ENCODE peak calls at places on chromosomes 3 and 15, in four cellular contexts. One of them, this sample, is unnamed.

GRCh38 chr3:12170207-12170606 is 11.5 kb upstream of the TIMP4 start:
- DNase-seq in heart right ventricle: no peak
- DNase-seq in esophagus squamous epithelium: no peak
- DNase-seq in cardiac muscle cell: peak
- DNase-seq in this sample: no peak

GRCh38 chr15:66293419-66294156 is at the start of gene DIS3L:
- DNase-seq in heart right ventricle: peak
- DNase-seq in cardiac muscle cell: peak
- DNase-seq in esophagus squamous epithelium: no peak
- DNase-seq in this sample: peak

GRCh38 chr3:125163739-125164601 is 48.6 kb downstream of the SLC12A8 start:
- DNase-seq in heart right ventricle: no peak
- DNase-seq in esophagus squamous epithelium: no peak
- DNase-seq in cardiac muscle cell: peak
- DNase-seq in this sample: no peak

GRCh38 chr15:63234479-63234878 is 42.9 kb upstream of the APH1B start:
- DNase-seq in heart right ventricle: peak
- DNase-seq in esophagus squamous epithelium: no peak
- DNase-seq in cardiac muscle cell: peak
- DNase-seq in this sample: no peak

GRCh38 chr3:184738982-184739381 is 27.1 kb upstream of the MAGEF1 start:
- DNase-seq in cardiac muscle cell: no peak
- DNase-seq in esophagus squamous epithelium: no peak
- DNase-seq in heart right ventricle: no peak
- DNase-seq in this sample: no peak

GRCh38 chr15:101024111-101024695 is 105.0 kb downstream of the LRRK1 start:
- DNase-seq in cardiac muscle cell: peak
- DNase-seq in esophagus squamous epithelium: no peak
- DNase-seq in heart right ventricle: no peak
- DNase-seq in this sample: no peak

GRCh38 chr3:58880182-58880581 is 169.6 kb downstream of the CFAP20DC start:
- DNase-seq in heart right ventricle: no peak
- DNase-seq in esophagus squamous epithelium: no peak
- DNase-seq in cardiac muscle cell: no peak
- DNase-seq in this sample: no peak

GRCh38 chr3:47117803-47118364 is 46.0 kb downstream of the SETD2 start:
- DNase-seq in esophagus squamous epithelium: no peak
- DNase-seq in heart right ventricle: no peak
- DNase-seq in cardiac muscle cell: no peak
- DNase-seq in this sample: no peak

GRCh38 chr15:72532991-72533601 is 59.0 kb downstream of the ARIH1 start:
- DNase-seq in heart right ventricle: no peak
- DNase-seq in cardiac muscle cell: peak
- DNase-seq in esophagus squamous epithelium: no peak
- DNase-seq in this sample: no peak

GRCh38 chr3:102200126-102200525 is 234.7 kb upstream of the ZPLD1 start:
- DNase-seq in esophagus squamous epithelium: no peak
- DNase-seq in heart right ventricle: no peak
- DNase-seq in cardiac muscle cell: no peak
- DNase-seq in this sample: no peak

GRCh38 chr15:73051402-73051810 is 857 bp upstream of the NEO1 start:
- DNase-seq in esophagus squamous epithelium: no peak
- DNase-seq in cardiac muscle cell: no peak
- DNase-seq in heart right ventricle: peak
- DNase-seq in this sample: peak

GRCh38 chr3:182855076-182855475 is 61.8 kb downstream of the ATP11B start:
- DNase-seq in cardiac muscle cell: no peak
- DNase-seq in heart right ventricle: no peak
- DNase-seq in esophagus squamous epithelium: no peak
- DNase-seq in this sample: no peak

GRCh38 chr3:89571707-89572106 is 464.3 kb downstream of the EPHA3 start:
- DNase-seq in esophagus squamous epithelium: no peak
- DNase-seq in heart right ventricle: peak
- DNase-seq in cardiac muscle cell: peak
- DNase-seq in this sample: no peak

GRCh38 chr3:135147657-135148056 is 352.6 kb downstream of the EPHB1 start:
- DNase-seq in cardiac muscle cell: no peak
- DNase-seq in esophagus squamous epithelium: no peak
- DNase-seq in heart right ventricle: no peak
- DNase-seq in this sample: no peak

GRCh38 chr15:79994651-79995050 is 23.7 kb upstream of the BCL2A1 start:
- DNase-seq in cardiac muscle cell: no peak
- DNase-seq in heart right ventricle: no peak
- DNase-seq in esophagus squamous epithelium: no peak
- DNase-seq in this sample: no peak

GRCh38 chr3:195701042-195701910 is 19.5 kb upstream of the MUC20 start:
- DNase-seq in esophagus squamous epithelium: no peak
- DNase-seq in cardiac muscle cell: no peak
- DNase-seq in heart right ventricle: no peak
- DNase-seq in this sample: peak

GRCh38 chr3:112013058-112013783 is 14.5 kb downstream of the TAGLN3 start:
- DNase-seq in esophagus squamous epithelium: no peak
- DNase-seq in heart right ventricle: peak
- DNase-seq in cardiac muscle cell: peak
- DNase-seq in this sample: peak

GRCh38 chr3:141326123-141326522 is 42.2 kb upstream of the ZBTB38 start:
- DNase-seq in heart right ventricle: no peak
- DNase-seq in esophagus squamous epithelium: no peak
- DNase-seq in cardiac muscle cell: no peak
- DNase-seq in this sample: no peak

GRCh38 chr15:88894348-88894818 is 961 bp downstream of the HAPLN3 start:
- DNase-seq in heart right ventricle: peak
- DNase-seq in esophagus squamous epithelium: no peak
- DNase-seq in cardiac muscle cell: peak
- DNase-seq in this sample: no peak

GRCh38 chr3:106758459-106758858 is 618.8 kb upstream of the CCDC54 start:
- DNase-seq in cardiac muscle cell: no peak
- DNase-seq in heart right ventricle: no peak
- DNase-seq in esophagus squamous epithelium: no peak
- DNase-seq in this sample: no peak

GRCh38 chr15:62455441-62455921 is 290.4 kb upstream of the C2CD4B start:
- DNase-seq in esophagus squamous epithelium: no peak
- DNase-seq in cardiac muscle cell: no peak
- DNase-seq in heart right ventricle: peak
- DNase-seq in this sample: peak

GRCh38 chr3:129051776-129052400 is 8.7 kb upstream of the GP9 start:
- DNase-seq in cardiac muscle cell: no peak
- DNase-seq in esophagus squamous epithelium: no peak
- DNase-seq in heart right ventricle: peak
- DNase-seq in this sample: no peak

GRCh38 chr15:62594017-62594416 is 428.9 kb upstream of the C2CD4B start:
- DNase-seq in esophagus squamous epithelium: no peak
- DNase-seq in cardiac muscle cell: no peak
- DNase-seq in heart right ventricle: no peak
- DNase-seq in this sample: no peak

GRCh38 chr3:12444582-12445468 is 39.5 kb upstream of the TSEN2 start:
- DNase-seq in esophagus squamous epithelium: no peak
- DNase-seq in cardiac muscle cell: peak
- DNase-seq in heart right ventricle: peak
- DNase-seq in this sample: no peak

GRCh38 chr3:97479740-97480139 is 284.8 kb upstream of the ARL6 start:
- DNase-seq in esophagus squamous epithelium: no peak
- DNase-seq in heart right ventricle: no peak
- DNase-seq in cardiac muscle cell: no peak
- DNase-seq in this sample: no peak

DNA sequence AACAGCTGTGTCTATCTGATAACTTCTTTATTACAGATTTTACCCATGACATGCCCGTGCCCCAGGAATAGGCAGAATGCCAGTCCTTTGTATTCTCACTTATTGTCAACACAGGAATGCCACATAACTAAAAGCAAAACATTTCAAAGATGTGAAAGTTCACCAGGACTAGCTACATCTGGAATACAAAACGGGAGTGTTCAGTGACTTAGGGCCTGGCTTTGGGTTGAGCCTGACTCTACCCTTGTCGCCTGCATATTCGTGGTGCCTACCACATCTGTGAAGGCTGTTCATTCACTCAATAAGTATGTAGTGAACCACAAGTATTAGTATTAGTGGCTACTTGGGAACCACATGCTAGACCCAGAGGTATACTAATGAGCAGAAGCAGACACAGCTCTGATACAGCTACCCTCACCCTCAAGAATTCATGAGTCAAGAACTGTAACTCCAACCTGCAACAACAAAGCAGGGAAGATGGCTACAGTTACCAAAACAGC is 2.8 kb downstream of the TNFSF10 start:
- DNase-seq in heart right ventricle: no peak
- DNase-seq in esophagus squamous epithelium: no peak
- DNase-seq in cardiac muscle cell: peak
- DNase-seq in this sample: no peak
- H3K27ac ChIP-seq in heart right ventricle: peak
- H3K27ac ChIP-seq in esophagus squamous epithelium: peak
- H3K27ac ChIP-seq in cardiac muscle cell: no peak
- H3K27ac ChIP-seq in this sample: no peak

DNA sequence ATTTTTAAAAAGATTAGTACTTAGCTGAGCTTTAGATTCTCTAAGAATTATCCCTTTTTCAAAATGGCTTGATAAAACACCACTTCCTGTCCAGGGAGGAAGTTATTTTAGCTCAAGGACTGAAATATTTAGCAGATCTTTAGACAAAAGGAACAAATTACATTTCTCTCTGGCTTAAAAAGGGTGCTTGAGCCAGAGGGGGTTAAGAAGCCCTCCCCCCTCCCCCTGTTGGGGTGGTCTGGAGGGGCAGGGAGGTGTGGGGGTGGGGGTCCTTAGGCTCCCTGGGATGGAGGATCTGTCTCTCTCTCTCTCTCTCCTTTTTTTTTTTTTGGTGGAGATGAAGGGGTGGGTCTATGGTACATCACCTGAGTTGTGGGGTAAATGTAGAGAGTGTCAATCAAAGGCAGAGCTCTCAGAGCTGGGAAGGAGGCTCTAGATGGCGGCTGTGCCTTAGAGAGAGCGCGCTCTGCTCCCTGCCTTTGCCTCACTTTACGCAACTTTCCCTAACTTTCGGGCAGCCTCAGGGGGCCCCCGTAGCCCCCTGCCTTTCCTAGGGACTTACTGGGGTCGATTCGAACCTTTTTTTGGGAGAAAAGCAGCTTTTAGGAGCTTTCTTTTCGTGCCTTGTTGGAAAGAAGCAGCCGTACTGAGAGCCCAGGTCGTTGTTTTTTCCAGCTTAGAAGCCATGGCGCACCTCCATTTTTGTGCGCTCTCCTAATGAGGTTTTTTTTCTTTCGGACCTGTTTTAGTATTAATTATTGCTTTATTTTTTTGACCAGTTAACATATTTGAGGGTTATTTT is at the start of gene CHD2:
- DNase-seq in heart right ventricle: peak
- DNase-seq in cardiac muscle cell: peak
- DNase-seq in esophagus squamous epithelium: no peak
- DNase-seq in this sample: peak
- TF ChIP-seq CTCF in heart right ventricle: no peak
- TF ChIP-seq CTCF in cardiac muscle cell: no peak
- TF ChIP-seq CTCF in esophagus squamous epithelium: no peak
- TF ChIP-seq CTCF in this sample: no peak

GRCh38 chr3:138686771-138687221 is 78.2 kb downstream of the FAIM start:
- DNase-seq in heart right ventricle: no peak
- DNase-seq in esophagus squamous epithelium: no peak
- DNase-seq in cardiac muscle cell: peak
- DNase-seq in this sample: no peak
- H3K27ac ChIP-seq in heart right ventricle: no peak
- H3K27ac ChIP-seq in esophagus squamous epithelium: no peak
- H3K27ac ChIP-seq in cardiac muscle cell: peak
- H3K27ac ChIP-seq in this sample: no peak

GRCh38 chr15:92952451-92952850 is 52.3 kb downstream of the CHD2 start:
- DNase-seq in esophagus squamous epithelium: no peak
- DNase-seq in heart right ventricle: no peak
- DNase-seq in cardiac muscle cell: no peak
- DNase-seq in this sample: no peak

GRCh38 chr15:92953997-92954396 is 53.9 kb downstream of the CHD2 start:
- DNase-seq in cardiac muscle cell: no peak
- DNase-seq in esophagus squamous epithelium: no peak
- DNase-seq in heart right ventricle: no peak
- DNase-seq in this sample: no peak

GRCh38 chr15:92953569-92953968 is 53.4 kb downstream of the CHD2 start:
- DNase-seq in esophagus squamous epithelium: no peak
- DNase-seq in cardiac muscle cell: no peak
- DNase-seq in heart right ventricle: no peak
- DNase-seq in this sample: no peak

GRCh38 chr15:92955706-92956105 is 55.6 kb downstream of the CHD2 start:
- DNase-seq in esophagus squamous epithelium: no peak
- DNase-seq in cardiac muscle cell: no peak
- DNase-seq in heart right ventricle: no peak
- DNase-seq in this sample: no peak

DNA sequence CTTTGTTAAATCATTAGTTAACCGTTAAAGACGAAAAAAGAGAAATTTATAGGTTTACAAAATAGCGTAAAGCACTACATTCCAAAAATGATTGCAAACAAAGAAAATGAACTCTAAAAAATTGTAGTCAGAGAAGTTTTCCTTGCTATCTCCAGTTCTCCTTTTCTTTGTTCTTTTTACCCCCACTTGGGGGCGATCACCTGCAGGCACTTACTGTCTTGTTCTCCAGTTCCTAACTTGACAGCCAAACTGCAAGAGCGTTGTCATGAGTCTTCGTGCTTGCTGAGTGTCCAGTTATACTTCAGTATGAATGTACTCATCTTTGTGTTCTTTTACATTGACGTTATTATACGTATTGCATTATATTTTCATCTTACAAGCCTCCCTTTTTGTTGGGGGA is 54.5 kb downstream of the CHD2 start:
- DNase-seq in esophagus squamous epithelium: no peak
- DNase-seq in cardiac muscle cell: no peak
- DNase-seq in heart right ventricle: no peak
- DNase-seq in this sample: no peak
- TF ChIP-seq CTCF in esophagus squamous epithelium: no peak
- TF ChIP-seq CTCF in cardiac muscle cell: peak
- TF ChIP-seq CTCF in heart right ventricle: no peak
- TF ChIP-seq CTCF in this sample: no peak

GRCh38 chr3:13886593-13887129 is 6.8 kb upstream of the WNT7A start:
- DNase-seq in esophagus squamous epithelium: no peak
- DNase-seq in heart right ventricle: no peak
- DNase-seq in cardiac muscle cell: no peak
- DNase-seq in this sample: no peak
- H3K27ac ChIP-seq in esophagus squamous epithelium: no peak
- H3K27ac ChIP-seq in heart right ventricle: no peak
- H3K27ac ChIP-seq in cardiac muscle cell: no peak
- H3K27ac ChIP-seq in this sample: no peak

GRCh38 chr15:98805434-98806274 is 157.3 kb downstream of the IGF1R start:
- DNase-seq in cardiac muscle cell: no peak
- DNase-seq in esophagus squamous epithelium: no peak
- DNase-seq in heart right ventricle: no peak
- DNase-seq in this sample: no peak
- TF ChIP-seq CTCF in cardiac muscle cell: peak
- TF ChIP-seq CTCF in esophagus squamous epithelium: no peak
- TF ChIP-seq CTCF in heart right ventricle: no peak
- TF ChIP-seq CTCF in this sample: peak

GRCh38 chr3:188390347-188390718 is 236.4 kb downstream of the LPP start:
- DNase-seq in esophagus squamous epithelium: no peak
- DNase-seq in cardiac muscle cell: no peak
- DNase-seq in heart right ventricle: peak
- DNase-seq in this sample: no peak
- H3K27ac ChIP-seq in esophagus squamous epithelium: peak
- H3K27ac ChIP-seq in cardiac muscle cell: no peak
- H3K27ac ChIP-seq in heart right ventricle: peak
- H3K27ac ChIP-seq in this sample: peak